ENCODE peak calls at places on chromosomes 7 and 10, in four cellular contexts. G, O, V and U are unnamed samples.

GRCh38 chr10:94630017-94630688 is 53.4 kb upstream of the CYP2C18 start:
- DNase-seq in G (no peak), O (no peak), V (no peak), U (no peak)

GRCh38 chr7:73621168-73622063 is 2.9 kb downstream of the MLXIPL start:
- DNase-seq in G (no peak), O (no peak), V (no peak), U (no peak)

GRCh38 chr7:140621326-140622035 is 19.1 kb downstream of the DENND2A start:
- DNase-seq in G (no peak), O (no peak), V (no peak), U (no peak)

GRCh38 chr7:138565451-138566114 is 105.5 kb downstream of the TRIM24 start:
- DNase-seq in G (no peak), O (no peak), V (no peak), U (no peak)

GRCh38 chr10:80464557-80465466 is 10.7 kb downstream of the TSPAN14 start:
- DNase-seq in G (no peak), O (no peak), V (peak; percentile 26), U (no peak)

GRCh38 chr7:155447603-155448002 is 10.3 kb upstream of the EN2 start:
- DNase-seq in G (no peak), O (no peak), V (no peak), U (no peak)

GRCh38 chr10:44476421-44476820 is 91.5 kb upstream of the CXCL12 start:
- DNase-seq in G (no peak), O (no peak), V (no peak), U (no peak)

GRCh38 chr7:117076426-117076943 is 123.2 kb downstream of the ST7 start:
- DNase-seq in G (no peak), O (no peak), V (no peak), U (no peak)

GRCh38 chr10:102627446-102628293 is 16.6 kb upstream of the TRIM8 start:
- DNase-seq in G (no peak), O (no peak), V (no peak), U (peak; percentile 92)

GRCh38 chr10:102542800-102543418 is 39.1 kb downstream of the SUFU start:
- DNase-seq in G (no peak), O (no peak), V (no peak), U (no peak)

GRCh38 chr7:4683043-4683883 is 1.2 kb downstream of the FOXK1 start:
- DNase-seq in G (no peak), O (no peak), V (peak; percentile 68), U (no peak)

GRCh38 chr10:33524966-33525365 is 190.5 kb upstream of the NRP1 start:
- DNase-seq in G (no peak), O (no peak), V (no peak), U (no peak)

GRCh38 chr7:128108129-128108528 is 76.9 kb upstream of the LRRC4 start:
- DNase-seq in G (no peak), O (no peak), V (no peak), U (no peak)

GRCh38 chr7:116689787-116690186 is 17.8 kb downstream of the MET start:
- DNase-seq in G (no peak), O (no peak), V (no peak), U (no peak)

GRCh38 chr7:150992833-150993302 is 2.1 kb downstream of the NOS3 start:
- DNase-seq in G (no peak), O (no peak), V (no peak), U (no peak)

GRCh38 chr7:152899482-152900166 is 140.1 kb downstream of the ACTR3B start:
- DNase-seq in G (no peak), O (no peak), V (no peak), U (no peak)

GRCh38 chr7:74199551-74200355 is 10.1 kb upstream of the LAT2 start:
- DNase-seq in G (peak; percentile 0), O (no peak), V (no peak), U (no peak)

GRCh38 chr7:105224884-105225651 is 163.7 kb downstream of the SRPK2 start:
- DNase-seq in G (no peak), O (no peak), V (no peak), U (no peak)

GRCh38 chr10:5530412-5530806 is 5.6 kb downstream of the CALML3 start:
- DNase-seq in G (no peak), O (peak; percentile 4), V (no peak), U (no peak)

GRCh38 chr7:79512269-79512668 is 58.8 kb upstream of the MAGI2 start:
- DNase-seq in G (no peak), O (no peak), V (no peak), U (no peak)

GRCh38 chr10:88728107-88728763 is 22.2 kb downstream of the LIPK start:
- DNase-seq in G (no peak), O (no peak), V (peak; percentile 27), U (no peak)
- TF ChIP-seq CTCF in G (no peak), O (no peak), V (no peak), U (peak; percentile 7)

DNA sequence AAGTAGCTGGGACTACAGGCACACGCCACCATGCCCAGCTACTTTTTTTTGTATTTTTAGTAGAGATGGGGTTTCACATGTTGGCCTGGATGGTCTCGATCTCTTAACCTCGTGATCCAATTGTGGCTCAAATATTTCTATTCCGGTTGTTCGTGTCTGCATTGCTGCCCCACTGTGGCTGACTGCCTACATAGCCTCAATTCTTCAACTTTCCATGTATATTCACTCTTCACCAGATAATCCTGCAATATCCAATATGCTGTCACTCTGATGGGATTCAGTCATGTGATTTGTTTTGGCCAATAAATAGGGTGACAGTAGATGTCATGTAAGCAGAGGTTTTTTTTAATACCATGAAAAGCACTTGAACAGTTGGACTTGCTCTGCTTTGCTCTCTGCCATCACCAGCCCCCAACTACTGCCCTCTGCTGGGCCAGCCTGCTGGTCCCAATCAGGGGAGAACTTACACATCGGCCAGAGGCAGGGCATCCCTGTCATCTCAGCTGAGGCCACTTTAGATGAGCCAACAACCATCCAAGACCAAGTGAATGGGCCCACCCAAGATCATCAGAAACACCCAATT is 56.7 kb downstream of the NSUN6 start:
- DNase-seq in G (no peak), O (no peak), V (no peak), U (no peak)
- TF ChIP-seq CTCF in G (no peak), O (no peak), V (no peak), U (no peak)

GRCh38 chr10:124966008-124966407 is 24.1 kb downstream of the ZRANB1 start:
- DNase-seq in G (no peak), O (no peak), V (no peak), U (no peak)
- TF ChIP-seq CTCF in G (no peak), O (no peak), V (no peak), U (no peak)

GRCh38 chr10:121974535-121975294 is at the start of gene NSMCE4A:
- DNase-seq in G (peak; percentile 36), O (peak; percentile 59), V (peak; percentile 77), U (no peak)

GRCh38 chr10:121978511-121978910 is 3.5 kb upstream of the NSMCE4A start:
- DNase-seq in G (no peak), O (no peak), V (no peak), U (no peak)

GRCh38 chr10:121975295-121976086 is 474 bp upstream of the NSMCE4A start:
- DNase-seq in G (no peak), O (no peak), V (no peak), U (peak; percentile 58)

GRCh38 chr10:121976607-121977006 is 1.6 kb upstream of the NSMCE4A start:
- DNase-seq in G (no peak), O (no peak), V (no peak), U (no peak)

DNA sequence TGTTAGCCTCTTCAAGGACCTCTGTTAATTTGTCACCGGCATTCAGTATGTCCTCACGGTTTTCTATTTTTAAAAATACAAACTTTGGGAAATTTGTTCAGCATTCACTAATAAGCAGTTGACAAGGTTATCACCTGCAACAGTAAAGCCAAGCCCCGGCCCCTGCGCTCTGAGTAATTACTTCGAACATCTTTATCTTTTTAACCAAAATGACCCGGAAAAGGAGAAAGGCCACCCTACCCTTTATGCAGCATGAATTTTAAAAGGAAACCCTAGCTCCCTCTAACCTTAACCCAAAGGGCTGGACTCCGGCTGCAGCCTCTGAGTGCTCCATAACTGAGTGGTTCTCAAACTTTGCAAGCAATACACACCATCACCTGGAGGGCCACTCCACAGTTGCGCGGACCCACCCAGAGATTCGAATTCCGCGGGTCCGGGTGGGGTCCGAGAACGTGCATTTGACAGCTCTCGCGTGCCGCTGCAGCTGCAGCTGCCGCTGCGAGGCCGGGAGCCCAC is 940 bp downstream of the NSMCE4A start:
- DNase-seq in G (no peak), O (no peak), V (no peak), U (no peak)
- TF ChIP-seq CTCF in G (no peak), O (no peak), V (no peak), U (no peak)

GRCh38 chr7:41241641-41242040 is 461.2 kb downstream of the INHBA start:
- DNase-seq in G (no peak), O (no peak), V (no peak), U (no peak)
- TF ChIP-seq CTCF in G (no peak), O (no peak), V (no peak), U (no peak)

DNA sequence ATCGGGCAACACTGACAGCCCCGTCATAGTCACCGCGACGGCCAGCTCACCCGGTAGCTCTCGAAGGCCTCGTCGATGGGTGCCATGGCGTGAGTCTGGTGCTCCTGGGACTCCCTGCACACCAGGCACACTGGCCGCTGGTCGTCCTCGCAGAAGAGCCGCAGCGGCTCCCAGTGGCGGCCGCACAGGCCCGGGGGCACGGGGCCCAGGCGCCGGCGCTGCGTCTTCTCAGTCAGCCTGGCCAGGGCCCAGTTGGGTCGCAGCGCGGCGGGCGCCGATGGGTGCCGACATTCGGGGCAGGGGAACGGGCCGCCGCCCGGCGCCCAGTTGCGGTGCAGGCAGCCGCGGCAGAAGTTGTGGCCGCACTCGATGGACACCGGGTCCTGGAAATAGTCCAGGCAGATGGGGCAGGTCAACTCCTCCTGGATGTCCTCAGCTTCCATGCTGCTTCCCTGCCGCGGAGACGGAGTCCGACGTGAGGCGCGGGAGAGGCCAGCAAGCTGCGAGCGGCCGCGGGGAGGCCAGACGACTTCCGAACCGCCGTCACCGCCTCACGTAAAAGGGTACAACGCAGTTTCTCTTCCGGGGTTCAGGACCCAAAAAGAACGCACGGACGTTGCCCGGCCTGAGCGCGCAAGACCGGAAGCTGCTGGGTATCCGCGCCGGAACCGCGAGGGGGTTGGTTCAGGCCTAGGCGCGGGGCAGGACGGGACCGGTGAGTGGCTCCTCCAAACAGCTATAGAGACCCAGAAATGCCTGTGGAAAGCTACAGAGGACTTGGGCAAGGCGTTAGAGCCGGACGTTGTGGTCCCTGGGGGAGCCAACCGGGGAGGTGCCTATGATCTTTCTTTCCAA is at the start of gene TRIM4:
- DNase-seq in G (peak; percentile 83), O (peak; percentile 33), V (peak; percentile 95), U (peak; percentile 79)
- TF ChIP-seq CTCF in G (peak; percentile 53), O (no peak), V (no peak), U (no peak)

GRCh38 chr10:100634034-100634433 is 98.3 kb downstream of the HIF1AN start:
- DNase-seq in G (no peak), O (no peak), V (no peak), U (no peak)

GRCh38 chr10:100636848-100637553 is 101.3 kb downstream of the HIF1AN start:
- DNase-seq in G (no peak), O (no peak), V (no peak), U (peak; percentile 48)

GRCh38 chr10:100632027-100632426 is 96.3 kb downstream of the HIF1AN start:
- DNase-seq in G (no peak), O (no peak), V (no peak), U (no peak)

GRCh38 chr10:100642295-100642994 is 102.9 kb upstream of the PAX2 start:
- DNase-seq in G (no peak), O (no peak), V (no peak), U (no peak)

DNA sequence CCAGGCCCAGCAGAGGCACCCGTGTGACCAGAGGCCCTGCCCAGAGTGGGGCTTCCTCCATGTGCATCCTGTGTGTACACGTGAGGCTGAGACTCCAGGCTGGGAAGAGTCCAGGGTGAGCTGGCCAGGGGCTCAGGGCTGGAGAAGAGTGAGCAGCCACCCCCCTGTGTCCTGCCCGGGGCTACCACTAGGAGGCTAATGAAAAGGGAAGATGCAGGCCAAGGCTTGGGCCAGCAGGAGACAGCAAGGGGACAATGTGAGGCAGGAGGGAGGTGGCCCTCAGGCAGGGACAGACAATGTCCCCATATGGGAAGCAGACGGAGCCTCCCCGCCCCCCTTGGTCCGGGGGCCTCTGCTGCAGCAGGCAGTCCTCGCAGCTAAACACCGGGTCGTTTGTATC is 102.0 kb downstream of the HIF1AN start:
- DNase-seq in G (no peak), O (no peak), V (no peak), U (no peak)
- TF ChIP-seq CTCF in G (no peak), O (peak; percentile 55), V (no peak), U (no peak)